ENCODE peak calls at places on chromosomes 5 and 9, in ten cellular contexts. I is mammary epithelial cell; S is fibroblast of the aortic adventitia; K is Kasumi-1; Y is HS-27A; E is globus pallidus; V is aorta; D is endothelial cell; R is activated effector memory CD4-positive, alpha-beta T cell treated with Interleukin-2 at 50 U/mL for 16 hours; O is SHP77 treated with DMSO at 0.1 percent for 48 hours. Z is an unnamed sample.

GRCh38 chr9:126523621-126524111 is 90.1 kb upstream of the LMX1B start:
- DNase-seq in I (no peak), S (no peak), K (no peak), Y (no peak), E (no peak), V (no peak), D (no peak), R (peak), O (no peak), Z (peak)

GRCh38 chr9:136977223-136978072 is at the start of gene PTGDS:
- DNase-seq in I (no peak), S (no peak), K (no peak), Y (no peak), E (peak), V (no peak), D (no peak), R (no peak), O (no peak), Z (no peak)

GRCh38 chr5:113204525-113205161 is 228.0 kb downstream of the DCP2 start:
- DNase-seq in I (peak), S (peak), K (no peak), Y (no peak), E (peak), V (no peak), D (no peak), R (no peak), O (no peak), Z (no peak)

GRCh38 chr5:44389410-44389879 is at the start of gene FGF10:
- DNase-seq in I (no peak), S (peak), K (peak), Y (no peak), E (no peak), V (peak), D (peak), R (no peak), O (no peak), Z (no peak)

GRCh38 chr9:69996947-69997346 is 46.7 kb upstream of the MAMDC2 start:
- DNase-seq in I (no peak), S (no peak), K (no peak), Y (no peak), E (no peak), V (no peak), D (no peak), R (no peak), O (no peak), Z (no peak)

GRCh38 chr5:172664018-172664417 is 23.0 kb downstream of the NEURL1B start:
- DNase-seq in I (no peak), S (no peak), K (no peak), Y (no peak), E (no peak), V (no peak), D (no peak), R (no peak), O (no peak), Z (no peak)

GRCh38 chr9:92710368-92710767 is 40.4 kb upstream of the IPPK start:
- DNase-seq in I (no peak), S (no peak), K (no peak), Y (no peak), E (no peak), V (no peak), D (no peak), R (no peak), O (no peak), Z (no peak)

GRCh38 chr9:98210435-98210834 is 18.0 kb upstream of the CORO2A start:
- DNase-seq in I (no peak), S (no peak), K (no peak), Y (no peak), E (no peak), V (peak), D (no peak), R (no peak), O (no peak), Z (no peak)

GRCh38 chr5:170886210-170886894 is 24.5 kb downstream of the RANBP17 start:
- DNase-seq in I (no peak), S (no peak), K (no peak), Y (no peak), E (no peak), V (no peak), D (no peak), R (no peak), O (no peak), Z (no peak)

GRCh38 chr9:112569186-112569585 is 82.6 kb downstream of the KIAA1958 start:
- DNase-seq in I (peak), S (peak), K (peak), Y (no peak), E (no peak), V (no peak), D (no peak), R (no peak), O (no peak), Z (no peak)

GRCh38 chr5:43007911-43008368 is 32.2 kb downstream of the ANXA2R start:
- DNase-seq in I (peak), S (peak), K (peak), Y (no peak), E (no peak), V (peak), D (peak), R (peak), O (peak), Z (no peak)